ENCODE peak calls at places on chromosomes 6 and 20, in nine cellular contexts. One of them, this sample, is unnamed.

GRCh38 chr20:58746551-58747399 is 54.2 kb downstream of the NPEPL1 start:
- DNase-seq in foreskin fibroblast: no peak
- DNase-seq in HFF-Myc: no peak
- DNase-seq in fibroblast of mammary gland: no peak
- DNase-seq in right lobe of liver: no peak
- DNase-seq in CD8-positive, alpha-beta T cell: no peak
- DNase-seq in prostate gland: no peak
- DNase-seq in tibial artery: no peak
- DNase-seq in fibroblast of lung: peak; percentile 1
- DNase-seq in this sample: no peak

GRCh38 chr20:2657241-2657640 is 4.8 kb downstream of the NOP56 start:
- DNase-seq in fibroblast of lung: no peak
- DNase-seq in right lobe of liver: no peak
- DNase-seq in CD8-positive, alpha-beta T cell: no peak
- DNase-seq in tibial artery: no peak
- DNase-seq in foreskin fibroblast: no peak
- DNase-seq in fibroblast of mammary gland: no peak
- DNase-seq in HFF-Myc: no peak
- DNase-seq in prostate gland: no peak
- DNase-seq in this sample: no peak

GRCh38 chr20:3653921-3654320 is 9.3 kb downstream of the GFRA4 start:
- DNase-seq in prostate gland: no peak
- DNase-seq in tibial artery: no peak
- DNase-seq in CD8-positive, alpha-beta T cell: no peak
- DNase-seq in right lobe of liver: no peak
- DNase-seq in fibroblast of lung: no peak
- DNase-seq in foreskin fibroblast: no peak
- DNase-seq in HFF-Myc: no peak
- DNase-seq in fibroblast of mammary gland: no peak
- DNase-seq in this sample: no peak

GRCh38 chr6:111256646-111257045 is 169.3 kb downstream of the SLC16A10 start:
- DNase-seq in foreskin fibroblast: peak; percentile 11
- DNase-seq in HFF-Myc: no peak
- DNase-seq in fibroblast of lung: no peak
- DNase-seq in CD8-positive, alpha-beta T cell: no peak
- DNase-seq in tibial artery: no peak
- DNase-seq in right lobe of liver: no peak
- DNase-seq in prostate gland: no peak
- DNase-seq in fibroblast of mammary gland: no peak
- DNase-seq in this sample: no peak

GRCh38 chr6:33815854-33816253 is 12.1 kb upstream of the MLN start:
- DNase-seq in foreskin fibroblast: peak; percentile 19
- DNase-seq in tibial artery: no peak
- DNase-seq in prostate gland: no peak
- DNase-seq in fibroblast of lung: peak; percentile 11
- DNase-seq in CD8-positive, alpha-beta T cell: no peak
- DNase-seq in HFF-Myc: no peak
- DNase-seq in fibroblast of mammary gland: peak; percentile 18
- DNase-seq in right lobe of liver: no peak
- DNase-seq in this sample: no peak

GRCh38 chr20:20603339-20603990 is 109.0 kb downstream of the RALGAPA2 start:
- DNase-seq in HFF-Myc: peak; percentile 6
- DNase-seq in CD8-positive, alpha-beta T cell: peak; percentile 52
- DNase-seq in foreskin fibroblast: no peak
- DNase-seq in prostate gland: peak; percentile 54
- DNase-seq in right lobe of liver: no peak
- DNase-seq in fibroblast of mammary gland: no peak
- DNase-seq in fibroblast of lung: no peak
- DNase-seq in tibial artery: no peak
- DNase-seq in this sample: no peak

GRCh38 chr6:27237089-27237723 is 10.3 kb upstream of the PRSS16 start:
- DNase-seq in CD8-positive, alpha-beta T cell: no peak
- DNase-seq in HFF-Myc: peak; percentile 66
- DNase-seq in prostate gland: no peak
- DNase-seq in fibroblast of mammary gland: peak; percentile 73
- DNase-seq in tibial artery: no peak
- DNase-seq in right lobe of liver: no peak
- DNase-seq in foreskin fibroblast: peak; percentile 71
- DNase-seq in fibroblast of lung: peak; percentile 74
- DNase-seq in this sample: no peak

GRCh38 chr6:34246563-34247391 is 2.0 kb downstream of the SMIM29 start:
- DNase-seq in right lobe of liver: no peak
- DNase-seq in HFF-Myc: no peak
- DNase-seq in fibroblast of mammary gland: peak; percentile 57
- DNase-seq in foreskin fibroblast: peak; percentile 63
- DNase-seq in CD8-positive, alpha-beta T cell: peak; percentile 64
- DNase-seq in tibial artery: no peak
- DNase-seq in fibroblast of lung: no peak
- DNase-seq in prostate gland: no peak
- DNase-seq in this sample: no peak

GRCh38 chr20:19621072-19621471 is 137.0 kb upstream of the RIN2 start:
- DNase-seq in right lobe of liver: no peak
- DNase-seq in HFF-Myc: no peak
- DNase-seq in CD8-positive, alpha-beta T cell: no peak
- DNase-seq in prostate gland: no peak
- DNase-seq in fibroblast of lung: peak; percentile 1
- DNase-seq in fibroblast of mammary gland: peak; percentile 44
- DNase-seq in foreskin fibroblast: peak; percentile 4
- DNase-seq in tibial artery: no peak
- DNase-seq in this sample: no peak

GRCh38 chr6:85864453-85865401 is 222.0 kb upstream of the SYNCRIP start:
- DNase-seq in prostate gland: peak; percentile 67
- DNase-seq in foreskin fibroblast: peak; percentile 30
- DNase-seq in HFF-Myc: no peak
- DNase-seq in CD8-positive, alpha-beta T cell: no peak
- DNase-seq in fibroblast of lung: peak; percentile 11
- DNase-seq in fibroblast of mammary gland: peak; percentile 34
- DNase-seq in right lobe of liver: no peak
- DNase-seq in tibial artery: no peak
- DNase-seq in this sample: no peak

GRCh38 chr6:39903656-39904055 is 30.6 kb downstream of the MOCS1 start:
- DNase-seq in foreskin fibroblast: no peak
- DNase-seq in tibial artery: no peak
- DNase-seq in right lobe of liver: peak; percentile 36
- DNase-seq in fibroblast of lung: no peak
- DNase-seq in HFF-Myc: no peak
- DNase-seq in CD8-positive, alpha-beta T cell: no peak
- DNase-seq in prostate gland: no peak
- DNase-seq in fibroblast of mammary gland: no peak
- DNase-seq in this sample: no peak

GRCh38 chr6:54846857-54847721 is 518 bp downstream of the FAM83B start:
- DNase-seq in CD8-positive, alpha-beta T cell: no peak
- DNase-seq in prostate gland: peak; percentile 22
- DNase-seq in HFF-Myc: no peak
- DNase-seq in fibroblast of mammary gland: no peak
- DNase-seq in fibroblast of lung: no peak
- DNase-seq in right lobe of liver: no peak
- DNase-seq in foreskin fibroblast: peak; percentile 4
- DNase-seq in tibial artery: no peak
- DNase-seq in this sample: no peak

GRCh38 chr6:16313732-16314131 is 75.3 kb downstream of the GMPR start:
- DNase-seq in fibroblast of lung: no peak
- DNase-seq in HFF-Myc: no peak
- DNase-seq in tibial artery: no peak
- DNase-seq in right lobe of liver: no peak
- DNase-seq in prostate gland: no peak
- DNase-seq in foreskin fibroblast: no peak
- DNase-seq in fibroblast of mammary gland: no peak
- DNase-seq in CD8-positive, alpha-beta T cell: no peak
- DNase-seq in this sample: no peak

GRCh38 chr20:14924433-14924832 is 587.0 kb upstream of the FLRT3 start:
- DNase-seq in foreskin fibroblast: no peak
- DNase-seq in right lobe of liver: no peak
- DNase-seq in fibroblast of mammary gland: no peak
- DNase-seq in HFF-Myc: no peak
- DNase-seq in tibial artery: no peak
- DNase-seq in prostate gland: no peak
- DNase-seq in fibroblast of lung: no peak
- DNase-seq in CD8-positive, alpha-beta T cell: no peak
- DNase-seq in this sample: no peak

GRCh38 chr6:147043994-147044477 is 160.2 kb upstream of the STXBP5 start:
- DNase-seq in fibroblast of lung: peak; percentile 34
- DNase-seq in CD8-positive, alpha-beta T cell: no peak
- DNase-seq in HFF-Myc: peak; percentile 47
- DNase-seq in right lobe of liver: no peak
- DNase-seq in tibial artery: no peak
- DNase-seq in prostate gland: no peak
- DNase-seq in fibroblast of mammary gland: peak; percentile 60
- DNase-seq in foreskin fibroblast: peak; percentile 38
- DNase-seq in this sample: no peak

GRCh38 chr6:157962601-157963084 is 19.0 kb upstream of the SYNJ2 start:
- DNase-seq in right lobe of liver: no peak
- DNase-seq in prostate gland: no peak
- DNase-seq in fibroblast of mammary gland: peak; percentile 34
- DNase-seq in foreskin fibroblast: peak; percentile 47
- DNase-seq in CD8-positive, alpha-beta T cell: no peak
- DNase-seq in tibial artery: no peak
- DNase-seq in HFF-Myc: no peak
- DNase-seq in fibroblast of lung: peak; percentile 77
- DNase-seq in this sample: no peak

DNA sequence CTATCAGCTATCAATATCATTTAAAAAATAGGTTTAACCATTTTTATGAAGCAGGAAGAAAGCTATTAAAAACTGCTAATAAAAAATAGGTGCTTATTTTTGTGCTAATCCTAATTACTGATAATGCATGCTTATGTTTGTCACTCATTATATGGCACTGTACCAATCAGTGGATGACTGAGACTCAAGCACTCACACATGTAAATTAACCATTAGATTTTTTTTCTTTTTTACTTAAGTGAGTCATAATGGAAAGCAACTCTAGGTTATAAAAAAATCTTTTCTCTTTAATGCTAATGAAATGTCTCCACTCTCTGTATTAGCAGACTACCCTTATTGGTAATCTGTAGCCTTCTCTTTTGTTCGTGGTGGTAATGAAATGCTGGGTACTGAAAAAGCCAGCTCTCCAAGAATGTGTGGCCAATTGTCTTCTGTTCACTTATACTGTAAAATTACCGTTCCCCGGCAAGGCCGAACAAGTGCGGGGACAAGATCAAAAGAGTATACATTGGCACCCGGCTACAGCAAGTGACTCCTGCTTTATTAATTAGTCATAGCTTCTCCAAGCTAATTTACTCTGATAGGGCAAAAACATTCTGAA is 69.0 kb downstream of the AFG1L start:
- DNase-seq in tibial artery: no peak
- DNase-seq in CD8-positive, alpha-beta T cell: no peak
- DNase-seq in foreskin fibroblast: no peak
- DNase-seq in right lobe of liver: no peak
- DNase-seq in HFF-Myc: no peak
- DNase-seq in prostate gland: no peak
- DNase-seq in fibroblast of lung: peak; percentile 29
- DNase-seq in fibroblast of mammary gland: no peak
- DNase-seq in this sample: no peak
- H3K4me3 ChIP-seq in tibial artery: no peak overlapping the region
- H3K4me3 ChIP-seq in CD8-positive, alpha-beta T cell: no peak overlapping the region
- H3K4me3 ChIP-seq in foreskin fibroblast: no peak overlapping the region
- H3K4me3 ChIP-seq in right lobe of liver: peak overlapping the region; percentile 31
- H3K4me3 ChIP-seq in HFF-Myc: no peak overlapping the region
- H3K4me3 ChIP-seq in prostate gland: peak overlapping the region; percentile 13
- H3K4me3 ChIP-seq in fibroblast of lung: no peak overlapping the region
- H3K4me3 ChIP-seq in fibroblast of mammary gland: no peak overlapping the region
- H3K4me3 ChIP-seq in this sample: no peak overlapping the region

GRCh38 chr20:63553251-63553932 is 567 bp upstream of the FNDC11 start:
- DNase-seq in prostate gland: peak; percentile 81
- DNase-seq in foreskin fibroblast: peak; percentile 92
- DNase-seq in fibroblast of mammary gland: peak; percentile 79
- DNase-seq in HFF-Myc: no peak
- DNase-seq in fibroblast of lung: peak; percentile 56
- DNase-seq in CD8-positive, alpha-beta T cell: peak; percentile 84
- DNase-seq in right lobe of liver: no peak
- DNase-seq in tibial artery: peak; percentile 74
- DNase-seq in this sample: peak; percentile 39
- H3K4me3 ChIP-seq in prostate gland: peak overlapping the region; percentile 51
- H3K4me3 ChIP-seq in foreskin fibroblast: peak overlapping the region; percentile 63
- H3K4me3 ChIP-seq in fibroblast of mammary gland: peak overlapping the region; percentile 51
- H3K4me3 ChIP-seq in HFF-Myc: peak overlapping the region; percentile 44
- H3K4me3 ChIP-seq in fibroblast of lung: peak overlapping the region; percentile 56
- H3K4me3 ChIP-seq in CD8-positive, alpha-beta T cell: peak overlapping the region; percentile 55
- H3K4me3 ChIP-seq in right lobe of liver: peak overlapping the region; percentile 39
- H3K4me3 ChIP-seq in tibial artery: peak overlapping the region; percentile 40
- H3K4me3 ChIP-seq in this sample: peak overlapping the region; percentile 69

GRCh38 chr6:38459291-38459690 is 180.4 kb downstream of the BTBD9 start:
- DNase-seq in fibroblast of mammary gland: peak; percentile 40
- DNase-seq in fibroblast of lung: peak; percentile 69
- DNase-seq in prostate gland: no peak
- DNase-seq in tibial artery: no peak
- DNase-seq in right lobe of liver: no peak
- DNase-seq in foreskin fibroblast: peak; percentile 39
- DNase-seq in CD8-positive, alpha-beta T cell: no peak
- DNase-seq in HFF-Myc: no peak
- DNase-seq in this sample: peak; percentile 15
- H3K4me3 ChIP-seq in fibroblast of mammary gland: no peak overlapping the region
- H3K4me3 ChIP-seq in fibroblast of lung: no peak overlapping the region
- H3K4me3 ChIP-seq in prostate gland: no peak overlapping the region
- H3K4me3 ChIP-seq in tibial artery: no peak overlapping the region
- H3K4me3 ChIP-seq in right lobe of liver: no peak overlapping the region
- H3K4me3 ChIP-seq in foreskin fibroblast: no peak overlapping the region
- H3K4me3 ChIP-seq in CD8-positive, alpha-beta T cell: no peak overlapping the region
- H3K4me3 ChIP-seq in HFF-Myc: no peak overlapping the region
- H3K4me3 ChIP-seq in this sample: no peak overlapping the region

DNA sequence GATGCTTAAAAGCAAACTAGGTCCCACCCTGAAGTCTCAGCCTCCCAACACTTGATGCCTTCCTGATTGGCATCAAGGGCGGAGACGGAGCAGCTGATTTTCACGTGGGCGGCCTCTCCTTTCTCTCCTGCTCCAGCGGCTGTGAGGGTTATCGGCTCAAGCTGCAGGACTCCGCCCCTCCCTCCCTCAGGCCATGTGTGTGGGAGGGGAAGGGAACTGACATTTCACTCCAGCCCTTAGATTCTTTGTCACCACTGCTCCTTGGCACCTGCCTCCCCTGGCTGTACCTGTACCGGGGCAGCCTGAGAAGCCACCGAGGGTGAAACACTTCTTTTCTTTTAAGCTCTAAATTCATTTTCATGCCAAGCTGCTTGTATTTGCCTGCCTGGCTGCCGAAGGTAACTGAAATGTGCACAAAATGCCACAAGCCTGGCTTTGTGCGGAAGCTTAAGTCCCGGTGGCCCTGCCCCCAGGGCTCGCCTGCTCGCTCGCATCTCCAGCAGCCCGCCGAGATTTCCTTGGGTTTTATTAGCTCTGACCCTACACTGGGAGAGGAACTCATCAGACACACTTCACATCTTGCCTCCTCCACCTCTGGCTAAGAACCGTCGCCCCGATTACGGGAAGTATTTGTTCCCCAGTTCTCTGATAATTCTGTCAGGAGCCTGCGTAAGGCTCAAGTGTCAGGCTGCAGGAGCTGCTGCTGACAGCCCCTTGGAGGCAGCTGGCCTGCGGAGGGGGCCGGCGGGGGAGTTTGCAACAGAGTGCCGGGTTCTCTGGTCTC is 9.6 kb upstream of the CPNE5 start:
- DNase-seq in foreskin fibroblast: peak; percentile 36
- DNase-seq in CD8-positive, alpha-beta T cell: no peak
- DNase-seq in prostate gland: peak; percentile 52
- DNase-seq in fibroblast of lung: no peak
- DNase-seq in right lobe of liver: no peak
- DNase-seq in HFF-Myc: no peak
- DNase-seq in fibroblast of mammary gland: no peak
- DNase-seq in tibial artery: no peak
- DNase-seq in this sample: no peak
- H3K4me3 ChIP-seq in foreskin fibroblast: no peak overlapping the region
- H3K4me3 ChIP-seq in CD8-positive, alpha-beta T cell: no peak overlapping the region
- H3K4me3 ChIP-seq in prostate gland: no peak overlapping the region
- H3K4me3 ChIP-seq in fibroblast of lung: no peak overlapping the region
- H3K4me3 ChIP-seq in right lobe of liver: no peak overlapping the region
- H3K4me3 ChIP-seq in HFF-Myc: no peak overlapping the region
- H3K4me3 ChIP-seq in fibroblast of mammary gland: no peak overlapping the region
- H3K4me3 ChIP-seq in tibial artery: no peak overlapping the region
- H3K4me3 ChIP-seq in this sample: peak overlapping the region; percentile 8

GRCh38 chr6:89432875-89433636 is at the start of gene ANKRD6:
- DNase-seq in fibroblast of mammary gland: peak; percentile 15
- DNase-seq in fibroblast of lung: peak; percentile 29
- DNase-seq in right lobe of liver: peak; percentile 82
- DNase-seq in prostate gland: peak; percentile 66
- DNase-seq in tibial artery: peak; percentile 76
- DNase-seq in foreskin fibroblast: peak; percentile 79
- DNase-seq in HFF-Myc: no peak
- DNase-seq in CD8-positive, alpha-beta T cell: peak; percentile 92
- DNase-seq in this sample: no peak
- H3K4me3 ChIP-seq in fibroblast of mammary gland: peak within 1 kb of the TSS; percentile 38
- H3K4me3 ChIP-seq in fibroblast of lung: peak within 1 kb of the TSS; percentile 40
- H3K4me3 ChIP-seq in right lobe of liver: peak within 1 kb of the TSS; percentile 96
- H3K4me3 ChIP-seq in prostate gland: peak within 1 kb of the TSS; percentile 76
- H3K4me3 ChIP-seq in tibial artery: peak within 1 kb of the TSS; percentile 94
- H3K4me3 ChIP-seq in foreskin fibroblast: peak within 1 kb of the TSS; percentile 33
- H3K4me3 ChIP-seq in HFF-Myc: peak within 1 kb of the TSS; percentile 46
- H3K4me3 ChIP-seq in CD8-positive, alpha-beta T cell: peak within 1 kb of the TSS; percentile 42
- H3K4me3 ChIP-seq in this sample: peak within 1 kb of the TSS; percentile 53